ENCODE peak calls at places on chromosomes 13 and 19, in five cellular contexts. K is sciatic nerve, S is ovary, R is NCI-H2107, L is thoracic aorta. Z is an unnamed sample.

GRCh38 chr19:869245-870177 is 10.0 kb downstream of the CFD start:
- DNase-seq in K (peak), S (peak), R (no peak), L (peak), Z (peak)

GRCh38 chr19:41123716-41124244 is 9.5 kb downstream of the CYP2F1 start:
- DNase-seq in K (no peak), S (no peak), R (no peak), L (no peak), Z (no peak)

GRCh38 chr13:40983269-40983668 is 35.8 kb downstream of the ELF1 start:
- DNase-seq in K (no peak), S (no peak), R (no peak), L (no peak), Z (no peak)

GRCh38 chr13:30140973-30141372 is 166.4 kb downstream of the KATNAL1 start:
- DNase-seq in K (no peak), S (no peak), R (no peak), L (no peak), Z (no peak)

GRCh38 chr13:97200081-97200942 is 21.8 kb upstream of the MBNL2 start:
- DNase-seq in K (no peak), S (no peak), R (no peak), L (no peak), Z (no peak)

GRCh38 chr19:47351545-47351944 is 2.4 kb downstream of the DHX34 start:
- DNase-seq in K (no peak), S (no peak), R (no peak), L (no peak), Z (no peak)

GRCh38 chr19:18046066-18046718 is 38.2 kb downstream of the ARRDC2 start:
- DNase-seq in K (no peak), S (no peak), R (no peak), L (no peak), Z (peak)

GRCh38 chr13:44051405-44051804 is 171.7 kb downstream of the LACC1 start:
- DNase-seq in K (no peak), S (no peak), R (no peak), L (no peak), Z (no peak)

GRCh38 chr19:40718774-40719391 is 2.0 kb downstream of the ITPKC start:
- DNase-seq in K (peak), S (peak), R (peak), L (no peak), Z (peak)

GRCh38 chr13:77492982-77493381 is 42.5 kb upstream of the SCEL start:
- DNase-seq in K (no peak), S (no peak), R (no peak), L (no peak), Z (no peak)

GRCh38 chr19:46840157-46840942 is 10.3 kb downstream of the AP2S1 start:
- DNase-seq in K (no peak), S (peak), R (peak), L (no peak), Z (peak)

GRCh38 chr13:73708393-73708985 is 425.7 kb downstream of the KLF12 start:
- DNase-seq in K (peak), S (peak), R (no peak), L (no peak), Z (no peak)

GRCh38 chr19:33784432-33784831 is 12.2 kb upstream of the KCTD15 start:
- DNase-seq in K (no peak), S (no peak), R (no peak), L (no peak), Z (no peak)

GRCh38 chr19:6357995-6358394 is 3.3 kb upstream of the CLPP start:
- DNase-seq in K (no peak), S (no peak), R (no peak), L (no peak), Z (no peak)

GRCh38 chr19:31570718-31571117 is 221.5 kb upstream of the TSHZ3 start:
- DNase-seq in K (no peak), S (no peak), R (no peak), L (no peak), Z (no peak)

GRCh38 chr19:6273701-6274601 is 5.8 kb downstream of the MLLT1 start:
- DNase-seq in K (peak), S (peak), R (no peak), L (peak), Z (peak)

GRCh38 chr13:71624641-71625040 is 242.4 kb downstream of the DACH1 start:
- DNase-seq in K (no peak), S (no peak), R (no peak), L (no peak), Z (no peak)

GRCh38 chr19:40507892-40508291 is 41.1 kb downstream of the SPTBN4 start:
- DNase-seq in K (no peak), S (no peak), R (no peak), L (no peak), Z (no peak)

GRCh38 chr19:35228177-35228930 is at the start of gene FAM187B:
- DNase-seq in K (no peak), S (no peak), R (no peak), L (no peak), Z (no peak)

GRCh38 chr19:33459691-33460090 is 61.9 kb downstream of the PEPD start:
- DNase-seq in K (peak), S (no peak), R (no peak), L (no peak), Z (no peak)